ENCODE peak calls at places on chromosomes 2 and 18, in nine cellular contexts. One of them, this sample, is unnamed.

GRCh38 chr2:168346725-168347477 is 99.5 kb upstream of the STK39 start:
- DNase-seq in lower leg skin: peak; percentile 86
- DNase-seq in HuH-7.5: peak; percentile 37
- DNase-seq in substantia nigra: no peak
- DNase-seq in SK-MEL-5: peak; percentile 68
- DNase-seq in kidney epithelial cell: no peak
- DNase-seq in ovary: peak; percentile 73
- DNase-seq in CD14-positive monocyte: no peak
- DNase-seq in Kasumi-1: peak; percentile 95
- DNase-seq in this sample: peak; percentile 42

GRCh38 chr2:204175552-204176271 is 239.1 kb downstream of the ICOS start:
- DNase-seq in HuH-7.5: no peak
- DNase-seq in SK-MEL-5: no peak
- DNase-seq in substantia nigra: no peak
- DNase-seq in lower leg skin: no peak
- DNase-seq in CD14-positive monocyte: no peak
- DNase-seq in ovary: no peak
- DNase-seq in Kasumi-1: no peak
- DNase-seq in kidney epithelial cell: no peak
- DNase-seq in this sample: no peak

GRCh38 chr2:33298233-33298632 is 178.2 kb upstream of the RASGRP3 start:
- DNase-seq in lower leg skin: no peak
- DNase-seq in Kasumi-1: no peak
- DNase-seq in substantia nigra: no peak
- DNase-seq in ovary: no peak
- DNase-seq in SK-MEL-5: no peak
- DNase-seq in HuH-7.5: no peak
- DNase-seq in kidney epithelial cell: no peak
- DNase-seq in CD14-positive monocyte: no peak
- DNase-seq in this sample: no peak

GRCh38 chr18:1002653-1003178 is 98.0 kb downstream of the ADCYAP1 start:
- DNase-seq in substantia nigra: no peak
- DNase-seq in CD14-positive monocyte: no peak
- DNase-seq in Kasumi-1: no peak
- DNase-seq in ovary: no peak
- DNase-seq in HuH-7.5: no peak
- DNase-seq in lower leg skin: no peak
- DNase-seq in SK-MEL-5: no peak
- DNase-seq in kidney epithelial cell: peak; percentile 38
- DNase-seq in this sample: no peak

GRCh38 chr18:48834421-48835011 is 116.2 kb downstream of the SMAD7 start:
- DNase-seq in Kasumi-1: peak; percentile 92
- DNase-seq in HuH-7.5: no peak
- DNase-seq in kidney epithelial cell: peak; percentile 82
- DNase-seq in SK-MEL-5: peak; percentile 85
- DNase-seq in substantia nigra: no peak
- DNase-seq in lower leg skin: peak; percentile 95
- DNase-seq in CD14-positive monocyte: peak; percentile 97
- DNase-seq in ovary: no peak
- DNase-seq in this sample: peak; percentile 54

GRCh38 chr2:234258562-234259141 is 208.2 kb downstream of the SPP2 start:
- DNase-seq in kidney epithelial cell: no peak
- DNase-seq in lower leg skin: no peak
- DNase-seq in ovary: no peak
- DNase-seq in HuH-7.5: no peak
- DNase-seq in Kasumi-1: no peak
- DNase-seq in substantia nigra: no peak
- DNase-seq in SK-MEL-5: no peak
- DNase-seq in CD14-positive monocyte: no peak
- DNase-seq in this sample: no peak

GRCh38 chr2:1675633-1676032 is 68.7 kb downstream of the PXDN start:
- DNase-seq in kidney epithelial cell: no peak
- DNase-seq in ovary: peak; percentile 64
- DNase-seq in substantia nigra: no peak
- DNase-seq in Kasumi-1: no peak
- DNase-seq in HuH-7.5: no peak
- DNase-seq in SK-MEL-5: peak; percentile 50
- DNase-seq in CD14-positive monocyte: no peak
- DNase-seq in lower leg skin: peak; percentile 74
- DNase-seq in this sample: no peak

GRCh38 chr2:172323256-172323655 is 104.1 kb upstream of the ITGA6 start:
- DNase-seq in HuH-7.5: no peak
- DNase-seq in ovary: no peak
- DNase-seq in substantia nigra: no peak
- DNase-seq in Kasumi-1: no peak
- DNase-seq in kidney epithelial cell: no peak
- DNase-seq in SK-MEL-5: no peak
- DNase-seq in lower leg skin: peak; percentile 49
- DNase-seq in CD14-positive monocyte: no peak
- DNase-seq in this sample: no peak

GRCh38 chr2:47221956-47222355 is 66.8 kb upstream of the STPG4 start:
- DNase-seq in Kasumi-1: no peak
- DNase-seq in ovary: no peak
- DNase-seq in lower leg skin: no peak
- DNase-seq in HuH-7.5: no peak
- DNase-seq in CD14-positive monocyte: no peak
- DNase-seq in SK-MEL-5: peak; percentile 84
- DNase-seq in substantia nigra: no peak
- DNase-seq in kidney epithelial cell: no peak
- DNase-seq in this sample: no peak

GRCh38 chr2:158743466-158743865 is 51.7 kb upstream of the DAPL1 start:
- DNase-seq in ovary: no peak
- DNase-seq in kidney epithelial cell: no peak
- DNase-seq in SK-MEL-5: no peak
- DNase-seq in substantia nigra: no peak
- DNase-seq in HuH-7.5: no peak
- DNase-seq in CD14-positive monocyte: no peak
- DNase-seq in Kasumi-1: no peak
- DNase-seq in lower leg skin: no peak
- DNase-seq in this sample: no peak